ENCODE peak calls at places on chromosomes 13 and 19, in eight cellular contexts. One of them, this sample, is unnamed.

GRCh38 chr19:3655402-3656072 is 28.9 kb upstream of the CACTIN start:
- DNase-seq in Karpas-422: peak; percentile 85
- DNase-seq in thoracic aorta: no peak
- DNase-seq in non-pigmented ciliary epithelial cell: peak; percentile 84
- DNase-seq in COR-L47: no peak
- DNase-seq in activated naive CD4-positive, alpha-beta T cell: no peak
- DNase-seq in activated CD8-positive, alpha-beta memory T cell treated with anti-CD3 and anti-CD28 coated beads for 1 hour: no peak
- DNase-seq in brain pericyte: peak; percentile 68
- DNase-seq in this sample: no peak

GRCh38 chr13:114080739-114081561 is 51.5 kb downstream of the RASA3 start:
- DNase-seq in thoracic aorta: no peak
- DNase-seq in non-pigmented ciliary epithelial cell: no peak
- DNase-seq in Karpas-422: no peak
- DNase-seq in activated CD8-positive, alpha-beta memory T cell treated with anti-CD3 and anti-CD28 coated beads for 1 hour: no peak
- DNase-seq in brain pericyte: no peak
- DNase-seq in activated naive CD4-positive, alpha-beta T cell: no peak
- DNase-seq in COR-L47: no peak
- DNase-seq in this sample: no peak

GRCh38 chr19:22976248-22976647 is 26.7 kb downstream of the ZNF728 start:
- DNase-seq in brain pericyte: no peak
- DNase-seq in activated CD8-positive, alpha-beta memory T cell treated with anti-CD3 and anti-CD28 coated beads for 1 hour: no peak
- DNase-seq in non-pigmented ciliary epithelial cell: no peak
- DNase-seq in Karpas-422: no peak
- DNase-seq in activated naive CD4-positive, alpha-beta T cell: no peak
- DNase-seq in thoracic aorta: no peak
- DNase-seq in COR-L47: no peak
- DNase-seq in this sample: no peak

GRCh38 chr13:20159646-20160345 is 1.1 kb downstream of the GJA3 start:
- DNase-seq in brain pericyte: no peak
- DNase-seq in activated CD8-positive, alpha-beta memory T cell treated with anti-CD3 and anti-CD28 coated beads for 1 hour: no peak
- DNase-seq in thoracic aorta: no peak
- DNase-seq in activated naive CD4-positive, alpha-beta T cell: no peak
- DNase-seq in Karpas-422: no peak
- DNase-seq in COR-L47: no peak
- DNase-seq in non-pigmented ciliary epithelial cell: no peak
- DNase-seq in this sample: no peak

GRCh38 chr13:43611631-43612416 is 174.9 kb downstream of the ENOX1 start:
- DNase-seq in activated naive CD4-positive, alpha-beta T cell: no peak
- DNase-seq in COR-L47: no peak
- DNase-seq in activated CD8-positive, alpha-beta memory T cell treated with anti-CD3 and anti-CD28 coated beads for 1 hour: no peak
- DNase-seq in brain pericyte: no peak
- DNase-seq in non-pigmented ciliary epithelial cell: no peak
- DNase-seq in thoracic aorta: no peak
- DNase-seq in Karpas-422: no peak
- DNase-seq in this sample: no peak

GRCh38 chr19:36950335-36951119 is 34.4 kb downstream of the ZNF568 start:
- DNase-seq in activated CD8-positive, alpha-beta memory T cell treated with anti-CD3 and anti-CD28 coated beads for 1 hour: no peak
- DNase-seq in activated naive CD4-positive, alpha-beta T cell: no peak
- DNase-seq in non-pigmented ciliary epithelial cell: no peak
- DNase-seq in brain pericyte: no peak
- DNase-seq in Karpas-422: no peak
- DNase-seq in COR-L47: no peak
- DNase-seq in thoracic aorta: no peak
- DNase-seq in this sample: no peak

GRCh38 chr19:41939861-41940442 is 11.7 kb upstream of the ERFL start:
- DNase-seq in thoracic aorta: no peak
- DNase-seq in Karpas-422: peak; percentile 89
- DNase-seq in non-pigmented ciliary epithelial cell: no peak
- DNase-seq in brain pericyte: no peak
- DNase-seq in activated CD8-positive, alpha-beta memory T cell treated with anti-CD3 and anti-CD28 coated beads for 1 hour: no peak
- DNase-seq in activated naive CD4-positive, alpha-beta T cell: peak; percentile 29
- DNase-seq in COR-L47: peak; percentile 54
- DNase-seq in this sample: peak; percentile 31

GRCh38 chr13:61151062-61151461 is 264.6 kb downstream of the PCDH20 start:
- DNase-seq in brain pericyte: no peak
- DNase-seq in thoracic aorta: no peak
- DNase-seq in non-pigmented ciliary epithelial cell: no peak
- DNase-seq in activated CD8-positive, alpha-beta memory T cell treated with anti-CD3 and anti-CD28 coated beads for 1 hour: no peak
- DNase-seq in Karpas-422: no peak
- DNase-seq in activated naive CD4-positive, alpha-beta T cell: no peak
- DNase-seq in COR-L47: no peak
- DNase-seq in this sample: no peak

GRCh38 chr19:29836409-29836825 is 24.6 kb downstream of the CCNE1 start:
- DNase-seq in activated naive CD4-positive, alpha-beta T cell: no peak
- DNase-seq in COR-L47: no peak
- DNase-seq in Karpas-422: no peak
- DNase-seq in brain pericyte: no peak
- DNase-seq in thoracic aorta: no peak
- DNase-seq in activated CD8-positive, alpha-beta memory T cell treated with anti-CD3 and anti-CD28 coated beads for 1 hour: no peak
- DNase-seq in non-pigmented ciliary epithelial cell: no peak
- DNase-seq in this sample: no peak

GRCh38 chr13:92074658-92075057 is 676.2 kb downstream of the GPC5 start:
- DNase-seq in COR-L47: peak; percentile 21
- DNase-seq in Karpas-422: peak; percentile 54
- DNase-seq in activated CD8-positive, alpha-beta memory T cell treated with anti-CD3 and anti-CD28 coated beads for 1 hour: no peak
- DNase-seq in thoracic aorta: no peak
- DNase-seq in brain pericyte: no peak
- DNase-seq in non-pigmented ciliary epithelial cell: no peak
- DNase-seq in activated naive CD4-positive, alpha-beta T cell: no peak
- DNase-seq in this sample: no peak

GRCh38 chr19:39038098-39038497 is 5.7 kb upstream of the FBXO27 start:
- DNase-seq in thoracic aorta: no peak
- DNase-seq in activated naive CD4-positive, alpha-beta T cell: no peak
- DNase-seq in activated CD8-positive, alpha-beta memory T cell treated with anti-CD3 and anti-CD28 coated beads for 1 hour: no peak
- DNase-seq in Karpas-422: no peak
- DNase-seq in brain pericyte: no peak
- DNase-seq in COR-L47: no peak
- DNase-seq in non-pigmented ciliary epithelial cell: no peak
- DNase-seq in this sample: no peak

GRCh38 chr13:113547248-113547971 is 37.1 kb upstream of the TFDP1 start:
- DNase-seq in brain pericyte: no peak
- DNase-seq in non-pigmented ciliary epithelial cell: no peak
- DNase-seq in Karpas-422: no peak
- DNase-seq in activated CD8-positive, alpha-beta memory T cell treated with anti-CD3 and anti-CD28 coated beads for 1 hour: no peak
- DNase-seq in COR-L47: no peak
- DNase-seq in activated naive CD4-positive, alpha-beta T cell: no peak
- DNase-seq in thoracic aorta: no peak
- DNase-seq in this sample: no peak

GRCh38 chr19:52138614-52139290 is 986 bp downstream of the ZNF616 start:
- DNase-seq in COR-L47: peak; percentile 62
- DNase-seq in brain pericyte: no peak
- DNase-seq in thoracic aorta: no peak
- DNase-seq in activated CD8-positive, alpha-beta memory T cell treated with anti-CD3 and anti-CD28 coated beads for 1 hour: no peak
- DNase-seq in activated naive CD4-positive, alpha-beta T cell: no peak
- DNase-seq in non-pigmented ciliary epithelial cell: no peak
- DNase-seq in Karpas-422: peak; percentile 86
- DNase-seq in this sample: no peak

GRCh38 chr13:91329736-91330135 is 17.8 kb upstream of the MIR17HG start:
- DNase-seq in brain pericyte: no peak
- DNase-seq in non-pigmented ciliary epithelial cell: no peak
- DNase-seq in Karpas-422: no peak
- DNase-seq in activated naive CD4-positive, alpha-beta T cell: no peak
- DNase-seq in activated CD8-positive, alpha-beta memory T cell treated with anti-CD3 and anti-CD28 coated beads for 1 hour: no peak
- DNase-seq in COR-L47: no peak
- DNase-seq in thoracic aorta: no peak
- DNase-seq in this sample: no peak

GRCh38 chr19:31470952-31471351 is 121.7 kb upstream of the TSHZ3 start:
- DNase-seq in thoracic aorta: no peak
- DNase-seq in non-pigmented ciliary epithelial cell: no peak
- DNase-seq in COR-L47: no peak
- DNase-seq in activated naive CD4-positive, alpha-beta T cell: no peak
- DNase-seq in activated CD8-positive, alpha-beta memory T cell treated with anti-CD3 and anti-CD28 coated beads for 1 hour: no peak
- DNase-seq in Karpas-422: no peak
- DNase-seq in brain pericyte: no peak
- DNase-seq in this sample: no peak

GRCh38 chr19:35262101-35262761 is 6.5 kb upstream of the USF2 start:
- DNase-seq in Karpas-422: no peak
- DNase-seq in activated naive CD4-positive, alpha-beta T cell: no peak
- DNase-seq in COR-L47: no peak
- DNase-seq in thoracic aorta: no peak
- DNase-seq in brain pericyte: no peak
- DNase-seq in non-pigmented ciliary epithelial cell: no peak
- DNase-seq in activated CD8-positive, alpha-beta memory T cell treated with anti-CD3 and anti-CD28 coated beads for 1 hour: no peak
- DNase-seq in this sample: no peak

GRCh38 chr19:44848036-44848804 is 2.1 kb downstream of the NECTIN2 start:
- DNase-seq in activated CD8-positive, alpha-beta memory T cell treated with anti-CD3 and anti-CD28 coated beads for 1 hour: no peak
- DNase-seq in COR-L47: no peak
- DNase-seq in activated naive CD4-positive, alpha-beta T cell: no peak
- DNase-seq in Karpas-422: no peak
- DNase-seq in thoracic aorta: no peak
- DNase-seq in non-pigmented ciliary epithelial cell: no peak
- DNase-seq in brain pericyte: no peak
- DNase-seq in this sample: no peak

GRCh38 chr19:19445911-19446361 is 40.5 kb downstream of the GATAD2A start:
- DNase-seq in brain pericyte: no peak
- DNase-seq in Karpas-422: peak; percentile 81
- DNase-seq in thoracic aorta: no peak
- DNase-seq in non-pigmented ciliary epithelial cell: no peak
- DNase-seq in activated CD8-positive, alpha-beta memory T cell treated with anti-CD3 and anti-CD28 coated beads for 1 hour: no peak
- DNase-seq in activated naive CD4-positive, alpha-beta T cell: no peak
- DNase-seq in COR-L47: no peak
- DNase-seq in this sample: no peak

GRCh38 chr19:17327068-17327653 is 7.5 kb downstream of the ANO8 start:
- DNase-seq in non-pigmented ciliary epithelial cell: no peak
- DNase-seq in COR-L47: no peak
- DNase-seq in activated CD8-positive, alpha-beta memory T cell treated with anti-CD3 and anti-CD28 coated beads for 1 hour: no peak
- DNase-seq in thoracic aorta: no peak
- DNase-seq in brain pericyte: no peak
- DNase-seq in Karpas-422: no peak
- DNase-seq in activated naive CD4-positive, alpha-beta T cell: no peak
- DNase-seq in this sample: no peak

GRCh38 chr13:42392180-42392579 is 120.2 kb downstream of the AKAP11 start:
- DNase-seq in activated CD8-positive, alpha-beta memory T cell treated with anti-CD3 and anti-CD28 coated beads for 1 hour: no peak
- DNase-seq in brain pericyte: no peak
- DNase-seq in non-pigmented ciliary epithelial cell: no peak
- DNase-seq in Karpas-422: no peak
- DNase-seq in COR-L47: no peak
- DNase-seq in activated naive CD4-positive, alpha-beta T cell: no peak
- DNase-seq in thoracic aorta: no peak
- DNase-seq in this sample: no peak

GRCh38 chr13:106187092-106187491 is 348.4 kb downstream of the EFNB2 start:
- DNase-seq in activated CD8-positive, alpha-beta memory T cell treated with anti-CD3 and anti-CD28 coated beads for 1 hour: no peak
- DNase-seq in Karpas-422: no peak
- DNase-seq in non-pigmented ciliary epithelial cell: no peak
- DNase-seq in brain pericyte: no peak
- DNase-seq in COR-L47: no peak
- DNase-seq in activated naive CD4-positive, alpha-beta T cell: no peak
- DNase-seq in thoracic aorta: no peak
- DNase-seq in this sample: no peak

GRCh38 chr13:83839158-83839557 is 43.1 kb downstream of the SLITRK1 start:
- DNase-seq in activated CD8-positive, alpha-beta memory T cell treated with anti-CD3 and anti-CD28 coated beads for 1 hour: no peak
- DNase-seq in non-pigmented ciliary epithelial cell: no peak
- DNase-seq in activated naive CD4-positive, alpha-beta T cell: no peak
- DNase-seq in brain pericyte: no peak
- DNase-seq in thoracic aorta: no peak
- DNase-seq in Karpas-422: no peak
- DNase-seq in COR-L47: no peak
- DNase-seq in this sample: no peak

GRCh38 chr13:49669735-49670309 is 21.5 kb downstream of the EBPL start:
- DNase-seq in Karpas-422: peak; percentile 67
- DNase-seq in thoracic aorta: no peak
- DNase-seq in COR-L47: peak; percentile 71
- DNase-seq in brain pericyte: peak; percentile 49
- DNase-seq in non-pigmented ciliary epithelial cell: no peak
- DNase-seq in activated naive CD4-positive, alpha-beta T cell: no peak
- DNase-seq in activated CD8-positive, alpha-beta memory T cell treated with anti-CD3 and anti-CD28 coated beads for 1 hour: no peak
- DNase-seq in this sample: no peak

GRCh38 chr19:58364127-58364526 is 1.6 kb upstream of the ZNF497 start:
- DNase-seq in Karpas-422: no peak
- DNase-seq in activated naive CD4-positive, alpha-beta T cell: no peak
- DNase-seq in brain pericyte: no peak
- DNase-seq in thoracic aorta: no peak
- DNase-seq in COR-L47: no peak
- DNase-seq in activated CD8-positive, alpha-beta memory T cell treated with anti-CD3 and anti-CD28 coated beads for 1 hour: no peak
- DNase-seq in non-pigmented ciliary epithelial cell: no peak
- DNase-seq in this sample: no peak

GRCh38 chr13:33296793-33297425 is 11.4 kb upstream of the STARD13 start:
- DNase-seq in COR-L47: no peak
- DNase-seq in activated naive CD4-positive, alpha-beta T cell: no peak
- DNase-seq in brain pericyte: no peak
- DNase-seq in Karpas-422: no peak
- DNase-seq in thoracic aorta: no peak
- DNase-seq in non-pigmented ciliary epithelial cell: no peak
- DNase-seq in activated CD8-positive, alpha-beta memory T cell treated with anti-CD3 and anti-CD28 coated beads for 1 hour: no peak
- DNase-seq in this sample: no peak

GRCh38 chr13:27367570-27367969 is 56.8 kb upstream of the GTF3A start:
- DNase-seq in thoracic aorta: no peak
- DNase-seq in non-pigmented ciliary epithelial cell: no peak
- DNase-seq in brain pericyte: no peak
- DNase-seq in COR-L47: no peak
- DNase-seq in activated naive CD4-positive, alpha-beta T cell: no peak
- DNase-seq in Karpas-422: no peak
- DNase-seq in activated CD8-positive, alpha-beta memory T cell treated with anti-CD3 and anti-CD28 coated beads for 1 hour: no peak
- DNase-seq in this sample: no peak

GRCh38 chr19:50331187-50332013 is 2.2 kb upstream of the KCNC3 start:
- DNase-seq in activated naive CD4-positive, alpha-beta T cell: no peak
- DNase-seq in activated CD8-positive, alpha-beta memory T cell treated with anti-CD3 and anti-CD28 coated beads for 1 hour: no peak
- DNase-seq in thoracic aorta: no peak
- DNase-seq in Karpas-422: peak; percentile 84
- DNase-seq in brain pericyte: no peak
- DNase-seq in non-pigmented ciliary epithelial cell: no peak
- DNase-seq in COR-L47: no peak
- DNase-seq in this sample: no peak

GRCh38 chr13:48656621-48657020 is 2.9 kb downstream of the CYSLTR2 start:
- DNase-seq in COR-L47: no peak
- DNase-seq in activated naive CD4-positive, alpha-beta T cell: no peak
- DNase-seq in non-pigmented ciliary epithelial cell: no peak
- DNase-seq in brain pericyte: no peak
- DNase-seq in activated CD8-positive, alpha-beta memory T cell treated with anti-CD3 and anti-CD28 coated beads for 1 hour: no peak
- DNase-seq in thoracic aorta: no peak
- DNase-seq in Karpas-422: no peak
- DNase-seq in this sample: no peak

GRCh38 chr19:19142347-19142746 is 4.1 kb upstream of the TMEM161A start:
- DNase-seq in thoracic aorta: no peak
- DNase-seq in brain pericyte: no peak
- DNase-seq in non-pigmented ciliary epithelial cell: no peak
- DNase-seq in activated naive CD4-positive, alpha-beta T cell: no peak
- DNase-seq in COR-L47: no peak
- DNase-seq in activated CD8-positive, alpha-beta memory T cell treated with anti-CD3 and anti-CD28 coated beads for 1 hour: no peak
- DNase-seq in Karpas-422: peak; percentile 62
- DNase-seq in this sample: no peak

GRCh38 chr13:77860621-77861020 is 58.0 kb downstream of the EDNRB start:
- DNase-seq in brain pericyte: no peak
- DNase-seq in activated CD8-positive, alpha-beta memory T cell treated with anti-CD3 and anti-CD28 coated beads for 1 hour: no peak
- DNase-seq in Karpas-422: no peak
- DNase-seq in COR-L47: no peak
- DNase-seq in activated naive CD4-positive, alpha-beta T cell: no peak
- DNase-seq in non-pigmented ciliary epithelial cell: peak; percentile 54
- DNase-seq in thoracic aorta: no peak
- DNase-seq in this sample: no peak

GRCh38 chr19:19262190-19263057 is 10.7 kb downstream of the TM6SF2 start:
- DNase-seq in activated CD8-positive, alpha-beta memory T cell treated with anti-CD3 and anti-CD28 coated beads for 1 hour: no peak
- DNase-seq in activated naive CD4-positive, alpha-beta T cell: no peak
- DNase-seq in thoracic aorta: no peak
- DNase-seq in non-pigmented ciliary epithelial cell: no peak
- DNase-seq in brain pericyte: no peak
- DNase-seq in COR-L47: no peak
- DNase-seq in Karpas-422: no peak
- DNase-seq in this sample: no peak

GRCh38 chr19:48511800-48512503 is at the start of gene LMTK3:
- DNase-seq in brain pericyte: no peak
- DNase-seq in COR-L47: peak; percentile 90
- DNase-seq in Karpas-422: peak; percentile 87
- DNase-seq in non-pigmented ciliary epithelial cell: no peak
- DNase-seq in activated CD8-positive, alpha-beta memory T cell treated with anti-CD3 and anti-CD28 coated beads for 1 hour: peak; percentile 76
- DNase-seq in activated naive CD4-positive, alpha-beta T cell: peak; percentile 46
- DNase-seq in thoracic aorta: no peak
- DNase-seq in this sample: peak; percentile 78

This sample was measured in activated CD4-positive, CD25-positive, alpha-beta regulatory T cell.